ENCODE peak calls at places on chromosomes 1 and 21, in six cellular contexts. T is GM12865, F is kidney, I is mucosa of descending colon, J is NCI-H1048, H is naive B cell. L is an unnamed sample.

GRCh38 chr1:163928649-163929048 is 606.9 kb downstream of the NUF2 start:
- DNase-seq in H (no peak), I (no peak), J (no peak), T (no peak), F (no peak), L (no peak)

GRCh38 chr1:115677172-115677542 is 35.4 kb downstream of the VANGL1 start:
- DNase-seq in T (peak), H (no peak), J (no peak), F (no peak), I (no peak), L (no peak)

GRCh38 chr21:31397939-31398338 is 53.9 kb upstream of the TIAM1 start:
- DNase-seq in J (no peak), T (no peak), I (no peak), H (no peak), F (no peak), L (no peak)

GRCh38 chr1:81836007-81836626 is 35.4 kb downstream of the ADGRL2 start:
- DNase-seq in F (no peak), T (no peak), H (no peak), J (no peak), I (no peak), L (no peak)

GRCh38 chr1:115714572-115715141 is 53.9 kb downstream of the CASQ2 start:
- DNase-seq in T (no peak), H (no peak), J (no peak), F (peak), I (peak), L (no peak)

GRCh38 chr1:77371396-77371795 is 89.6 kb downstream of the AK5 start:
- DNase-seq in I (no peak), F (no peak), H (no peak), J (no peak), T (no peak), L (no peak)

GRCh38 chr1:116020668-116021272 is 44.5 kb downstream of the SLC22A15 start:
- DNase-seq in T (peak), I (no peak), H (peak), J (no peak), F (no peak), L (peak)

GRCh38 chr21:41799763-41800162 is 32.9 kb upstream of the RIPK4 start:
- DNase-seq in I (no peak), J (no peak), H (no peak), T (no peak), F (no peak), L (no peak)

GRCh38 chr21:36881223-36881622 is 85.2 kb downstream of the HLCS start:
- DNase-seq in T (no peak), I (no peak), J (no peak), H (no peak), F (no peak), L (no peak)